ENCODE peak calls at places on chromosomes 7 and 10, in six cellular contexts. R is A549, M is upper lobe of left lung, T is K562, V is GM12878, A is HepG2. I is an unnamed sample.

GRCh38 chr10:71092812-71093391 is 119.5 kb upstream of the UNC5B start:
- ATAC-seq in R (no peak), M (no peak), T (no peak), V (no peak), A (no peak), I (no peak)

GRCh38 chr10:23478570-23478969 is 39.7 kb downstream of the OTUD1 start:
- ATAC-seq in R (no peak), M (no peak), T (no peak), V (no peak), A (no peak), I (peak; percentile 39)

GRCh38 chr10:12960431-12960898 is 41.0 kb downstream of the CCDC3 start:
- ATAC-seq in R (no peak), M (peak; percentile 44), T (no peak), V (no peak), A (peak; percentile 69), I (peak; percentile 41)

GRCh38 chr10:104638861-104639594 is 2.1 kb upstream of the SORCS3 start:
- ATAC-seq in R (peak; percentile 48), M (no peak), T (peak; percentile 86), V (peak; percentile 80), A (peak; percentile 87), I (no peak)

GRCh38 chr7:4479367-4480039 is 202.6 kb upstream of the FOXK1 start:
- ATAC-seq in R (peak; percentile 74), M (peak; percentile 45), T (peak; percentile 94), V (peak; percentile 25), A (peak; percentile 90), I (no peak)

GRCh38 chr7:7103343-7104313 is 78.7 kb upstream of the C1GALT1 start:
- ATAC-seq in R (peak; percentile 53), M (peak; percentile 84), T (peak; percentile 47), V (peak; percentile 88), A (peak; percentile 62), I (peak; percentile 49)

GRCh38 chr7:115230882-115231508 is 309.1 kb downstream of the MDFIC start:
- ATAC-seq in R (peak; percentile 99), M (peak; percentile 82), T (no peak), V (peak; percentile 77), A (no peak), I (peak; percentile 66)

GRCh38 chr7:135748770-135749169 is at the start of gene FAM180A:
- ATAC-seq in R (no peak), M (peak; percentile 75), T (no peak), V (no peak), A (no peak), I (peak; percentile 77)

GRCh38 chr10:133528845-133529575 is 1.8 kb downstream of the CYP2E1 start:
- ATAC-seq in R (peak; percentile 19), M (peak; percentile 55), T (peak; percentile 74), V (no peak), A (peak; percentile 33), I (no peak)

GRCh38 chr7:122300607-122301079 is 3.9 kb downstream of the FEZF1 start:
- ATAC-seq in R (no peak), M (no peak), T (no peak), V (no peak), A (no peak), I (no peak)

GRCh38 chr7:82325416-82325815 is 118.2 kb downstream of the CACNA2D1 start:
- ATAC-seq in R (no peak), M (no peak), T (no peak), V (no peak), A (no peak), I (no peak)

GRCh38 chr10:86178401-86179142 is 188.0 kb downstream of the GRID1 start:
- ATAC-seq in R (peak; percentile 83), M (peak; percentile 10), T (peak; percentile 93), V (peak; percentile 81), A (peak; percentile 98), I (no peak)

GRCh38 chr10:114801411-114801813 is 20.2 kb upstream of the FHIP2A start:
- ATAC-seq in R (no peak), M (peak; percentile 14), T (no peak), V (peak; percentile 82), A (no peak), I (no peak)

GRCh38 chr10:92291921-92292860 is 1.2 kb downstream of the MARCHF5 start:
- ATAC-seq in R (no peak), M (peak; percentile 38), T (peak; percentile 12), V (peak; percentile 39), A (no peak), I (no peak)

GRCh38 chr10:47260505-47261111 is 39.4 kb upstream of the GDF10 start:
- ATAC-seq in R (no peak), M (no peak), T (peak; percentile 90), V (peak; percentile 7), A (no peak), I (no peak)

GRCh38 chr10:17171131-17171530 is 30.3 kb downstream of the TRDMT1 start:
- ATAC-seq in R (no peak), M (no peak), T (peak; percentile 73), V (no peak), A (no peak), I (no peak)

GRCh38 chr10:28632597-28632940 is 44.8 kb upstream of the BAMBI start:
- ATAC-seq in R (no peak), M (no peak), T (no peak), V (no peak), A (no peak), I (no peak)

GRCh38 chr7:27520828-27521790 is 141.6 kb downstream of the HIBADH start:
- ATAC-seq in R (no peak), M (peak; percentile 46), T (no peak), V (no peak), A (no peak), I (no peak)

GRCh38 chr10:1578392-1579140 is 158.8 kb downstream of the ADARB2 start:
- ATAC-seq in R (no peak), M (no peak), T (no peak), V (no peak), A (no peak), I (no peak)

GRCh38 chr10:1577371-1577770 is 160.0 kb downstream of the ADARB2 start:
- ATAC-seq in R (no peak), M (no peak), T (no peak), V (no peak), A (no peak), I (no peak)

GRCh38 chr10:1577945-1578344 is 159.4 kb downstream of the ADARB2 start:
- ATAC-seq in R (no peak), M (no peak), T (no peak), V (no peak), A (no peak), I (no peak)

GRCh38 chr10:1575481-1576244 is 161.7 kb downstream of the ADARB2 start:
- ATAC-seq in R (no peak), M (no peak), T (no peak), V (peak; percentile 28), A (no peak), I (no peak)

GRCh38 chr10:1576467-1577259 is 160.7 kb downstream of the ADARB2 start:
- ATAC-seq in R (no peak), M (no peak), T (no peak), V (no peak), A (no peak), I (no peak)
- H3K4me1 ChIP-seq in R (no peaks in the 10 kb centered on the region), M (no peaks in the 10 kb centered on the region), T (no peaks in the 10 kb centered on the region), V (no peaks in the 10 kb centered on the region), A (no peaks in the 10 kb centered on the region), I (no peaks in the 10 kb centered on the region)

GRCh38 chr7:97555845-97556431 is 175.9 kb upstream of the TAC1 start:
- ATAC-seq in R (no peak), M (no peak), T (no peak), V (no peak), A (no peak), I (no peak)
- TF ChIP-seq EP300 in R (no peak), M (no peak), T (no peak), V (no peak), A (no peak), I (no peak)

GRCh38 chr7:80922254-80923049 is 3.6 kb upstream of the SEMA3C start:
- ATAC-seq in R (no peak), M (no peak), T (no peak), V (no peak), A (no peak), I (no peak)

GRCh38 chr7:80921130-80921529 is 2.3 kb upstream of the SEMA3C start:
- ATAC-seq in R (no peak), M (no peak), T (no peak), V (no peak), A (no peak), I (no peak)

GRCh38 chr7:80918909-80919721 is at the start of gene SEMA3C:
- ATAC-seq in R (peak; percentile 95), M (peak; percentile 98), T (peak; percentile 100), V (peak; percentile 90), A (peak; percentile 99), I (peak; percentile 99)

GRCh38 chr7:80916770-80917681 is 1.8 kb downstream of the SEMA3C start:
- ATAC-seq in R (no peak), M (no peak), T (no peak), V (no peak), A (no peak), I (no peak)

GRCh38 chr7:80918406-80918805 is 445 bp downstream of the SEMA3C start:
- ATAC-seq in R (no peak), M (peak; percentile 21), T (no peak), V (peak; percentile 46), A (no peak), I (no peak)
- H3K4me1 ChIP-seq in R (peaks cover 57% of the 10 kb centered on the region), M (peaks cover 3% of the 10 kb centered on the region), T (peaks cover 6% of the 10 kb centered on the region), V (no peaks in the 10 kb centered on the region), A (peaks cover 23% of the 10 kb centered on the region), I (no peaks in the 10 kb centered on the region)

GRCh38 chr10:70007116-70007820 is 45.4 kb upstream of the MACROH2A2 start:
- ATAC-seq in R (no peak), M (no peak), T (no peak), V (no peak), A (no peak), I (no peak)
- TF ChIP-seq EP300 in R (no peak), M (no peak), T (no peak), V (no peak), A (no peak), I (no peak)

DNA sequence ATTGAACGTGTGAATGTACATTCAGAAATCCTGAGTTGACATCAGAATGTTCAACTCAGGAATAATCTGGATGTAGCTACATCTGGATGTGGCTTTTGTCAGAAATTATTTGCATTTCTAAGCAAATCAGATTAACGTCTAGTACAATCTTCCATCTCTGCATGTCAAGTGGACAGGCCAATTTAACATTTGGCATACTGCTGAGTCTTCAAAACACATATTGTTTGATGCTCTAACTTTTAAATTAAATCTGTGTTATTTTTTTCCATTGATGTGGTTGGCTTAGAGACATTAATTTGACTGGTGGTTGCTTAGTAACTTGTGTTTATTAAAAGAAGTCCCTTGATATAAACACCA is 3.4 kb downstream of the STAMBPL1 start:
- ATAC-seq in R (no peak), M (no peak), T (no peak), V (no peak), A (no peak), I (no peak)
- H3K4me1 ChIP-seq in R (peaks cover 63% of the 10 kb centered on the region), M (peaks cover 30% of the 10 kb centered on the region), T (peaks cover 10% of the 10 kb centered on the region), V (peaks cover 30% of the 10 kb centered on the region), A (peaks cover 20% of the 10 kb centered on the region), I (no peaks in the 10 kb centered on the region)